ENCODE peak calls at places on chromosome 22, in eight cellular contexts. G, X, S, T, F, N, A and Y are unnamed samples.

GRCh38 chr22:37187891-37188761 is at the start of gene C1QTNF6:
- DNase-seq in G (peak; percentile 64), X (no peak), S (no peak), T (no peak), F (no peak), N (no peak), A (no peak), Y (no peak)

GRCh38 chr22:25360891-25361645 is 141.6 kb downstream of the CRYBB2 start:
- DNase-seq in G (peak; percentile 30), X (no peak), S (no peak), T (no peak), F (no peak), N (no peak), A (no peak), Y (no peak)

GRCh38 chr22:44724859-44725258 is 22.9 kb downstream of the PRR5 start:
- DNase-seq in G (no peak), X (no peak), S (no peak), T (no peak), F (no peak), N (no peak), A (no peak), Y (no peak)

GRCh38 chr22:37148031-37148651 is 1.6 kb downstream of the IL2RB start:
- DNase-seq in G (no peak), X (no peak), S (peak; percentile 27), T (no peak), F (no peak), N (no peak), A (no peak), Y (peak; percentile 65)

GRCh38 chr22:32660292-32660691 is 141.2 kb upstream of the TIMP3 start:
- DNase-seq in G (peak; percentile 80), X (peak; percentile 52), S (peak; percentile 19), T (peak; percentile 21), F (peak; percentile 4), N (no peak), A (peak; percentile 38), Y (peak; percentile 70)

GRCh38 chr22:29256606-29257325 is 11.0 kb downstream of the RHBDD3 start:
- DNase-seq in G (no peak), X (no peak), S (no peak), T (no peak), F (no peak), N (no peak), A (no peak), Y (no peak)

GRCh38 chr22:37782340-37783168 is 25.2 kb upstream of the GCAT start:
- DNase-seq in G (no peak), X (no peak), S (no peak), T (no peak), F (no peak), N (no peak), A (no peak), Y (no peak)

GRCh38 chr22:45314789-45315188 is 5.1 kb downstream of the FAM118A start:
- DNase-seq in G (no peak), X (no peak), S (no peak), T (no peak), F (no peak), N (no peak), A (no peak), Y (no peak)

GRCh38 chr22:37345863-37346514 is 63.7 kb downstream of the CYTH4 start:
- DNase-seq in G (no peak), X (no peak), S (no peak), T (no peak), F (no peak), N (no peak), A (no peak), Y (no peak)

GRCh38 chr22:26323013-26323412 is 106.0 kb upstream of the ASPHD2 start:
- DNase-seq in G (no peak), X (no peak), S (no peak), T (no peak), F (no peak), N (no peak), A (no peak), Y (no peak)

GRCh38 chr22:28710112-28710888 is 30.7 kb upstream of the TTC28 start:
- DNase-seq in G (no peak), X (no peak), S (no peak), T (no peak), F (no peak), N (no peak), A (no peak), Y (no peak)

GRCh38 chr22:42752912-42753311 is 32.2 kb upstream of the A4GALT start:
- DNase-seq in G (no peak), X (no peak), S (no peak), T (no peak), F (no peak), N (no peak), A (no peak), Y (no peak)

GRCh38 chr22:48157676-48158075 is 1395.2 kb downstream of the TBC1D22A start:
- DNase-seq in G (no peak), X (no peak), S (no peak), T (no peak), F (no peak), N (no peak), A (no peak), Y (no peak)

GRCh38 chr22:36175892-36176291 is 15.3 kb upstream of the APOL3 start:
- DNase-seq in G (no peak), X (no peak), S (no peak), T (no peak), F (no peak), N (no peak), A (no peak), Y (no peak)

GRCh38 chr22:24077416-24077815 is 66.3 kb downstream of the CABIN1 start:
- DNase-seq in G (peak; percentile 9), X (no peak), S (no peak), T (no peak), F (no peak), N (no peak), A (no peak), Y (no peak)

GRCh38 chr22:39496131-39496838 is 5.8 kb upstream of the MIEF1 start:
- DNase-seq in G (peak; percentile 85), X (peak; percentile 82), S (peak; percentile 35), T (peak; percentile 51), F (peak; percentile 9), N (peak; percentile 29), A (peak; percentile 60), Y (peak; percentile 79)

GRCh38 chr22:20165913-20166312 is 15.1 kb upstream of the CCDC188 start:
- DNase-seq in G (no peak), X (no peak), S (no peak), T (no peak), F (no peak), N (no peak), A (no peak), Y (no peak)

GRCh38 chr22:39084666-39085065 is 7.6 kb downstream of the APOBEC3G start:
- DNase-seq in G (no peak), X (no peak), S (no peak), T (no peak), F (no peak), N (no peak), A (no peak), Y (no peak)

GRCh38 chr22:40951795-40952602 is 821 bp downstream of the RBX1 start:
- DNase-seq in G (no peak), X (no peak), S (no peak), T (no peak), F (no peak), N (no peak), A (no peak), Y (no peak)

GRCh38 chr22:39448205-39449054 is 8.4 kb upstream of the MGAT3 start:
- DNase-seq in G (no peak), X (no peak), S (no peak), T (no peak), F (no peak), N (no peak), A (no peak), Y (no peak)

GRCh38 chr22:50627914-50628542 is at the start of gene ARSA:
- DNase-seq in G (peak; percentile 92), X (peak; percentile 55), S (peak; percentile 72), T (peak; percentile 56), F (peak; percentile 26), N (peak; percentile 71), A (peak; percentile 79), Y (peak; percentile 79)

GRCh38 chr22:35315855-35316745 is 16.4 kb downstream of the TOM1 start:
- DNase-seq in G (peak; percentile 57), X (no peak), S (no peak), T (no peak), F (peak; percentile 29), N (peak; percentile 85), A (no peak), Y (no peak)

GRCh38 chr22:18103527-18104269 is 6.9 kb upstream of the TUBA8 start:
- DNase-seq in G (no peak), X (no peak), S (no peak), T (no peak), F (no peak), N (no peak), A (peak; percentile 35), Y (peak; percentile 55)

GRCh38 chr22:20777420-20778177 is 3.7 kb downstream of the SERPIND1 start:
- DNase-seq in G (no peak), X (no peak), S (no peak), T (no peak), F (no peak), N (peak; percentile 48), A (no peak), Y (no peak)

GRCh38 chr22:33401291-33401690 is 343.1 kb upstream of the SYN3 start:
- DNase-seq in G (no peak), X (no peak), S (no peak), T (no peak), F (no peak), N (no peak), A (no peak), Y (no peak)

GRCh38 chr22:24761888-24762675 is 12.4 kb downstream of the PIWIL3 start:
- DNase-seq in G (no peak), X (no peak), S (no peak), T (no peak), F (no peak), N (no peak), A (no peak), Y (no peak)

GRCh38 chr22:37260939-37261338 is 16.9 kb upstream of the RAC2 start:
- DNase-seq in G (peak; percentile 73), X (peak; percentile 55), S (no peak), T (no peak), F (no peak), N (peak; percentile 31), A (peak; percentile 61), Y (peak; percentile 81)

GRCh38 chr22:45885941-45886395 is 91.0 kb downstream of the WNT7B start:
- DNase-seq in G (peak; percentile 57), X (no peak), S (no peak), T (no peak), F (no peak), N (no peak), A (no peak), Y (no peak)

GRCh38 chr22:22823126-22823804 is 64.4 kb upstream of the IGLL5 start:
- DNase-seq in G (no peak), X (no peak), S (no peak), T (no peak), F (no peak), N (no peak), A (no peak), Y (no peak)

GRCh38 chr22:43159484-43160178 is 8.3 kb downstream of the TSPO start:
- DNase-seq in G (no peak), X (no peak), S (no peak), T (no peak), F (no peak), N (peak; percentile 35), A (no peak), Y (no peak)

GRCh38 chr22:45678961-45679912 is 7.6 kb downstream of the ATXN10 start:
- DNase-seq in G (no peak), X (no peak), S (no peak), T (no peak), F (no peak), N (no peak), A (no peak), Y (no peak)

GRCh38 chr22:20080776-20081654 is 974 bp downstream of the DGCR8 start:
- DNase-seq in G (no peak), X (peak; percentile 22), S (no peak), T (no peak), F (peak; percentile 22), N (peak; percentile 2), A (peak; percentile 18), Y (peak; percentile 44)

GRCh38 chr22:19107730-19108074 is 14.5 kb downstream of the DGCR2 start:
- DNase-seq in G (no peak), X (no peak), S (no peak), T (no peak), F (no peak), N (no peak), A (no peak), Y (no peak)

GRCh38 chr22:22111267-22111751 is 128.7 kb upstream of the TOP3B start:
- DNase-seq in G (no peak), X (no peak), S (no peak), T (peak; percentile 8), F (no peak), N (no peak), A (peak; percentile 64), Y (peak; percentile 59)